ENCODE peak calls at places on chromosome 2, in eight cellular contexts. Y, I, N, S, A, W, Z and D are unnamed samples.
A peak's percentile ranks its signal among the peaks of the same experiment; 100 is the strongest.

GRCh38 chr2:203804070-203804469 is 63.5 kb upstream of the CTLA4 start:
- DNase-seq in Y (peak; percentile 69), I (peak; percentile 12), N (no peak), S (no peak), A (no peak), W (no peak), Z (no peak), D (no peak)

GRCh38 chr2:48209214-48209885 is 303.1 kb upstream of the FBXO11 start:
- DNase-seq in Y (no peak), I (no peak), N (no peak), S (no peak), A (no peak), W (no peak), Z (no peak), D (peak; percentile 69)

GRCh38 chr2:99662761-99663341 is 173.0 kb upstream of the REV1 start:
- DNase-seq in Y (no peak), I (no peak), N (no peak), S (no peak), A (no peak), W (no peak), Z (no peak), D (no peak)

GRCh38 chr2:224569654-224570053 is 15.5 kb downstream of the CUL3 start:
- DNase-seq in Y (no peak), I (no peak), N (no peak), S (no peak), A (no peak), W (no peak), Z (no peak), D (no peak)

GRCh38 chr2:160207804-160208661 is 8.0 kb upstream of the ITGB6 start:
- DNase-seq in Y (no peak), I (no peak), N (peak; percentile 90), S (peak; percentile 79), A (no peak), W (no peak), Z (peak; percentile 86), D (no peak)

GRCh38 chr2:129606496-129607270 is 372.8 kb upstream of the RAB6C start:
- DNase-seq in Y (no peak), I (no peak), N (no peak), S (no peak), A (no peak), W (no peak), Z (no peak), D (no peak)

GRCh38 chr2:132977812-132978529 is 308.0 kb upstream of the LYPD1 start:
- DNase-seq in Y (no peak), I (no peak), N (no peak), S (no peak), A (no peak), W (no peak), Z (no peak), D (no peak)

GRCh38 chr2:1605102-1605501 is 139.2 kb downstream of the PXDN start:
- DNase-seq in Y (peak; percentile 1), I (no peak), N (no peak), S (no peak), A (no peak), W (no peak), Z (peak; percentile 64), D (no peak)

GRCh38 chr2:24021122-24021998 is 11.5 kb downstream of the MFSD2B start:
- DNase-seq in Y (peak; percentile 8), I (no peak), N (no peak), S (no peak), A (peak; percentile 17), W (no peak), Z (no peak), D (peak; percentile 82)

GRCh38 chr2:170846318-170846717 is 29.6 kb downstream of the GAD1 start:
- DNase-seq in Y (no peak), I (no peak), N (no peak), S (no peak), A (no peak), W (no peak), Z (no peak), D (no peak)

GRCh38 chr2:67159929-67160328 is 237.2 kb upstream of the ETAA1 start:
- DNase-seq in Y (no peak), I (no peak), N (no peak), S (no peak), A (no peak), W (no peak), Z (no peak), D (no peak)

GRCh38 chr2:120831106-120831505 is 95.4 kb downstream of the GLI2 start:
- DNase-seq in Y (no peak), I (no peak), N (no peak), S (no peak), A (no peak), W (no peak), Z (peak; percentile 27), D (no peak)
- H3K4me1 ChIP-seq in Y (no peaks in the 10 kb centered on the region), I (no peaks in the 10 kb centered on the region), N (no peaks in the 10 kb centered on the region), S (no peaks in the 10 kb centered on the region), A (peaks cover 10% of the 10 kb centered on the region), W (no peaks in the 10 kb centered on the region), Z (peaks cover 3% of the 10 kb centered on the region), D (peaks cover 5% of the 10 kb centered on the region)

GRCh38 chr2:13260401-13260800 is 543.7 kb downstream of the TRIB2 start:
- DNase-seq in Y (no peak), I (no peak), N (no peak), S (no peak), A (peak; percentile 43), W (no peak), Z (no peak), D (no peak)
- H3K9me3 ChIP-seq in Y (no peaks in the 10 kb centered on the region), I (no peaks in the 10 kb centered on the region), N (no peaks in the 10 kb centered on the region), S (no peaks in the 10 kb centered on the region), A (no peaks in the 10 kb centered on the region), W (no peaks in the 10 kb centered on the region), Z (no peaks in the 10 kb centered on the region), D (no peaks in the 10 kb centered on the region)

DNA sequence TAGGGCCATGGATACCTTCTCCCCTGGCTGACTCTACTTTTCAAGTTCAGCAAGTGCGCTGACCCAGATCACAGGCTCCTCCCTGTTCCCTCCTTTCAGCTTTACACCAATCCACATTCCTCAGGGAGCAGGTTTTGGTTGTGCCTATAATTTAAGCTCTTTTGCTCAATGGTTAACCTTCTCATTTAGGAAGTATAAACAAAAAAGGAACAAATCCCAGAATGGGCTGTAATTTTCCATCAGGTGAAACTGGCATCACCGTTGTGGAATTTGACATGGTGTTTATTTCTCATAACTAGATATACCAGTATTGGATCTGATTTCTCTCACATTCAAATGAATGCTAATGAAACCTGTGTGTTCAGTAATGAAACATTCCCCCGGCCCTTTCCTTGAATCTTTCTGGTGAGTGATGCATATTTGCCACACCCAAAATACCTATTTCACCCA is 13.6 kb downstream of the STRN start:
- DNase-seq in Y (no peak), I (no peak), N (no peak), S (no peak), A (no peak), W (no peak), Z (no peak), D (no peak)
- H3K4me1 ChIP-seq in Y (no peaks in the 10 kb centered on the region), I (peaks cover 7% of the 10 kb centered on the region), N (no peaks in the 10 kb centered on the region), S (peaks cover 26% of the 10 kb centered on the region), A (peaks cover 5% of the 10 kb centered on the region), W (peaks cover 3% of the 10 kb centered on the region), Z (peaks cover 14% of the 10 kb centered on the region), D (peaks cover 19% of the 10 kb centered on the region)

GRCh38 chr2:229150317-229150716 is 120.8 kb downstream of the PID1 start:
- DNase-seq in Y (no peak), I (no peak), N (no peak), S (no peak), A (no peak), W (no peak), Z (no peak), D (no peak)
- H3K9me3 ChIP-seq in Y (no peaks in the 10 kb centered on the region), I (no peaks in the 10 kb centered on the region), N (no peaks in the 10 kb centered on the region), S (peaks cover 5% of the 10 kb centered on the region), A (peaks cover 3% of the 10 kb centered on the region), W (no peaks in the 10 kb centered on the region), Z (peaks cover 9% of the 10 kb centered on the region), D (no peaks in the 10 kb centered on the region)

GRCh38 chr2:200359552-200359951 is 53.1 kb downstream of the SPATS2L start:
- DNase-seq in Y (no peak), I (no peak), N (no peak), S (no peak), A (no peak), W (no peak), Z (no peak), D (no peak)

GRCh38 chr2:200362202-200362917 is 55.9 kb downstream of the SPATS2L start:
- DNase-seq in Y (no peak), I (no peak), N (no peak), S (no peak), A (no peak), W (no peak), Z (no peak), D (no peak)

GRCh38 chr2:200357845-200358244 is 51.4 kb downstream of the SPATS2L start:
- DNase-seq in Y (no peak), I (no peak), N (no peak), S (no peak), A (no peak), W (no peak), Z (no peak), D (no peak)

GRCh38 chr2:200363279-200363678 is 56.8 kb downstream of the SPATS2L start:
- DNase-seq in Y (no peak), I (no peak), N (no peak), S (no peak), A (no peak), W (no peak), Z (no peak), D (no peak)

DNA sequence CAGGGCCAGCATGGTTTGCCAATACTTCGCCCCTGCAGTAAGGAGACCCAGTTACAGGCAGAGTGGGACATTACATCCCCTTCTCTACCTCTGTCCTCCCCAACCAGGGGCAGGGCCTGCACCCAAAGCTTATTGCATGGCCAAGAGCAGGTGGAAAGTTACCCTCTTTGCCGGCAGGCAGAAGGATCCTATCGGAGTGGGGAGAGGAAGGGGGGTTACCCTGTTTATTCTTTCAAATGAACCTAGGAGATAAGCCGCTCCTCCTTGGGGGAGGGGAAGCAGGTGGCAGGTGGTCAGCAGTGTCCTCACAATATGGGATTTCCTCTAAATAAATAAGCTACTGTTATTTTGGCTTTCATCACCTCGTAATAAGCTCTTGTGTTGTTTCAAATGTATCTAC is 53.9 kb downstream of the SPATS2L start:
- DNase-seq in Y (no peak), I (no peak), N (no peak), S (no peak), A (no peak), W (no peak), Z (no peak), D (no peak)
- H3K4me1 ChIP-seq in Y (no peaks in the 10 kb centered on the region), I (no peaks in the 10 kb centered on the region), N (no peaks in the 10 kb centered on the region), S (no peaks in the 10 kb centered on the region), A (peaks cover 5% of the 10 kb centered on the region), W (no peaks in the 10 kb centered on the region), Z (peaks cover 15% of the 10 kb centered on the region), D (peaks cover 66% of the 10 kb centered on the region)

GRCh38 chr2:185507703-185508102 is 230.9 kb upstream of the FSIP2 start:
- DNase-seq in Y (no peak), I (no peak), N (no peak), S (no peak), A (no peak), W (no peak), Z (no peak), D (no peak)

GRCh38 chr2:185502351-185502750 is 236.3 kb upstream of the FSIP2 start:
- DNase-seq in Y (no peak), I (no peak), N (no peak), S (no peak), A (no peak), W (no peak), Z (no peak), D (no peak)
- H3K9me3 ChIP-seq in Y (peaks cover 11% of the 10 kb centered on the region), I (no peaks in the 10 kb centered on the region), N (no peaks in the 10 kb centered on the region), S (peaks cover 12% of the 10 kb centered on the region), A (no peaks in the 10 kb centered on the region), W (no peaks in the 10 kb centered on the region), Z (peaks cover 5% of the 10 kb centered on the region), D (no peaks in the 10 kb centered on the region)

DNA sequence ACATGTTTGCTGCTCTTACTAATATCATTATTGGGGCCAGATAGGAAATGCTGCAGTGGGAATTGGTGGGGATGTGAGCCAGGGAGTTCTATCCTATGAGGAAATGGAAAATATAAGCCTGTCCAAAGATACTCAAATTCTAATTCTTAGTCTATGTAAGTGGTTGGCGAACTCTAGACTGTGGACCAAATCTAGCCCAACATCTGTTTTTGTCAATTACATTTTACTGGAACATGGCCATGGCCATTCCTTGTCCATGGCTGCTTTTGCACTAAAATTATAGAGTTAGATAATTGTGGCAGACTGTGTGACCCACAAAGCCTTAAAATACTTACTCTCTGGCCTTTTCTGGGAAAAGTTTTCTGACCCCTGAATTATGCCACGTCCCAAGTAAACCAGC is 113.3 kb downstream of the MGAT5 start:
- DNase-seq in Y (no peak), I (no peak), N (no peak), S (no peak), A (no peak), W (no peak), Z (no peak), D (no peak)
- H3K4me1 ChIP-seq in Y (peaks cover 5% of the 10 kb centered on the region), I (peaks cover 15% of the 10 kb centered on the region), N (peaks cover 8% of the 10 kb centered on the region), S (peaks cover 20% of the 10 kb centered on the region), A (peaks cover 5% of the 10 kb centered on the region), W (peaks cover 15% of the 10 kb centered on the region), Z (peaks cover under 1% of the 10 kb centered on the region), D (peaks cover 40% of the 10 kb centered on the region)